ENCODE peak calls at places on chromosomes 7 and 10, in four cellular contexts. C is NCI-H446 treated with DMSO at 0.1 percent for 48 hours; I is fibroblast of mammary gland; Q is CD4-positive, alpha-beta T cell. R is an unnamed sample.

GRCh38 chr10:78973901-78974408 is 94.8 kb upstream of the ZMIZ1 start:
- DNase-seq in C (peak; percentile 74), I (peak; percentile 63), Q (peak; percentile 10), R (peak; percentile 74)

GRCh38 chr7:20185988-20186387 is 31.2 kb downstream of the MACC1 start:
- DNase-seq in C (no peak), I (no peak), Q (no peak), R (no peak)

GRCh38 chr10:76411719-76412435 is 980.5 kb downstream of the LRMDA start:
- DNase-seq in C (peak; percentile 85), I (peak; percentile 80), Q (no peak), R (no peak)

GRCh38 chr7:73530800-73531199 is 8.7 kb upstream of the BAZ1B start:
- DNase-seq in C (no peak), I (no peak), Q (no peak), R (no peak)

GRCh38 chr7:131544021-131544420 is 12.4 kb downstream of the PODXL start:
- DNase-seq in C (no peak), I (no peak), Q (no peak), R (no peak)

GRCh38 chr10:133616371-133617130 is 10.0 kb downstream of the FRG2B start:
- DNase-seq in C (no peak), I (peak; percentile 5), Q (no peak), R (no peak)

GRCh38 chr7:74324499-74325229 is 35.5 kb downstream of the CLIP2 start:
- DNase-seq in C (peak; percentile 48), I (no peak), Q (no peak), R (no peak)

GRCh38 chr7:150992051-150992640 is 1.3 kb downstream of the NOS3 start:
- DNase-seq in C (no peak), I (no peak), Q (no peak), R (no peak)

GRCh38 chr7:74212661-74213060 is 2.9 kb downstream of the LAT2 start:
- DNase-seq in C (no peak), I (no peak), Q (no peak), R (no peak)

GRCh38 chr10:126278846-126279245 is 109.4 kb downstream of the ADAM12 start:
- DNase-seq in C (no peak), I (peak; percentile 63), Q (no peak), R (no peak)

GRCh38 chr7:124907490-124907889 is 22.1 kb downstream of the POT1 start:
- DNase-seq in C (no peak), I (no peak), Q (no peak), R (no peak)

GRCh38 chr7:32677593-32677992 is 182.3 kb downstream of the AVL9 start:
- DNase-seq in C (no peak), I (no peak), Q (no peak), R (no peak)

GRCh38 chr7:44898059-44898458 is 12.7 kb upstream of the PURB start:
- DNase-seq in C (no peak), I (no peak), Q (no peak), R (no peak)

GRCh38 chr10:90993340-90993739 is 72.5 kb upstream of the ANKRD1 start:
- DNase-seq in C (no peak), I (peak; percentile 66), Q (no peak), R (no peak)

GRCh38 chr7:80876894-80877414 is 41.9 kb downstream of the SEMA3C start:
- DNase-seq in C (no peak), I (peak; percentile 56), Q (no peak), R (no peak)